ENCODE peak calls at places on chromosomes 13 and 19, in six cellular contexts. One of them, this sample, is unnamed.

GRCh38 chr19:45973564-45974338 is at the start of gene NOVA2:
- ATAC-seq in left lung: peak
- ATAC-seq in activated T-cell treated with anti-CD3 and anti-CD28 coated beads, Interleukin-2, amount 50 U/mL, for 4 hours: peak
- ATAC-seq in left cardiac atrium: peak
- ATAC-seq in activated naive CD8-positive, alpha-beta T cell treated with anti-CD3 and anti-CD28 coated beads, Interleukin-2, amount 10 ng/mL, durations not matched to agents 7 days and 5 days: peak
- ATAC-seq in B cell: no peak
- ATAC-seq in this sample: peak

GRCh38 chr13:99367663-99368448 is 60.7 kb upstream of the GPR183 start:
- ATAC-seq in B cell: no peak
- ATAC-seq in activated naive CD8-positive, alpha-beta T cell treated with anti-CD3 and anti-CD28 coated beads, Interleukin-2, amount 10 ng/mL, durations not matched to agents 7 days and 5 days: no peak
- ATAC-seq in left lung: no peak
- ATAC-seq in activated T-cell treated with anti-CD3 and anti-CD28 coated beads, Interleukin-2, amount 50 U/mL, for 4 hours: no peak
- ATAC-seq in left cardiac atrium: no peak
- ATAC-seq in this sample: no peak

GRCh38 chr13:30587231-30587630 is 30.5 kb upstream of the USPL1 start:
- ATAC-seq in left lung: no peak
- ATAC-seq in B cell: no peak
- ATAC-seq in left cardiac atrium: no peak
- ATAC-seq in activated naive CD8-positive, alpha-beta T cell treated with anti-CD3 and anti-CD28 coated beads, Interleukin-2, amount 10 ng/mL, durations not matched to agents 7 days and 5 days: no peak
- ATAC-seq in activated T-cell treated with anti-CD3 and anti-CD28 coated beads, Interleukin-2, amount 50 U/mL, for 4 hours: no peak
- ATAC-seq in this sample: no peak

GRCh38 chr19:16153582-16154336 is 10.3 kb downstream of the HSH2D start:
- ATAC-seq in B cell: no peak
- ATAC-seq in activated T-cell treated with anti-CD3 and anti-CD28 coated beads, Interleukin-2, amount 50 U/mL, for 4 hours: no peak
- ATAC-seq in activated naive CD8-positive, alpha-beta T cell treated with anti-CD3 and anti-CD28 coated beads, Interleukin-2, amount 10 ng/mL, durations not matched to agents 7 days and 5 days: no peak
- ATAC-seq in left cardiac atrium: no peak
- ATAC-seq in left lung: no peak
- ATAC-seq in this sample: no peak

GRCh38 chr19:6032827-6033226 is 54.9 kb upstream of the RANBP3 start:
- ATAC-seq in left cardiac atrium: no peak
- ATAC-seq in activated naive CD8-positive, alpha-beta T cell treated with anti-CD3 and anti-CD28 coated beads, Interleukin-2, amount 10 ng/mL, durations not matched to agents 7 days and 5 days: no peak
- ATAC-seq in left lung: no peak
- ATAC-seq in B cell: no peak
- ATAC-seq in activated T-cell treated with anti-CD3 and anti-CD28 coated beads, Interleukin-2, amount 50 U/mL, for 4 hours: no peak
- ATAC-seq in this sample: no peak

GRCh38 chr19:48511800-48512503 is at the start of gene LMTK3:
- ATAC-seq in activated naive CD8-positive, alpha-beta T cell treated with anti-CD3 and anti-CD28 coated beads, Interleukin-2, amount 10 ng/mL, durations not matched to agents 7 days and 5 days: peak
- ATAC-seq in left lung: no peak
- ATAC-seq in left cardiac atrium: peak
- ATAC-seq in activated T-cell treated with anti-CD3 and anti-CD28 coated beads, Interleukin-2, amount 50 U/mL, for 4 hours: peak
- ATAC-seq in B cell: peak
- ATAC-seq in this sample: no peak

GRCh38 chr19:19115954-19116353 is 22.3 kb downstream of the TMEM161A start:
- ATAC-seq in left cardiac atrium: no peak
- ATAC-seq in activated naive CD8-positive, alpha-beta T cell treated with anti-CD3 and anti-CD28 coated beads, Interleukin-2, amount 10 ng/mL, durations not matched to agents 7 days and 5 days: peak
- ATAC-seq in activated T-cell treated with anti-CD3 and anti-CD28 coated beads, Interleukin-2, amount 50 U/mL, for 4 hours: no peak
- ATAC-seq in B cell: peak
- ATAC-seq in left lung: peak
- ATAC-seq in this sample: no peak

GRCh38 chr19:3528080-3528479 is 10.9 kb upstream of the TEKTIP1 start:
- ATAC-seq in activated T-cell treated with anti-CD3 and anti-CD28 coated beads, Interleukin-2, amount 50 U/mL, for 4 hours: no peak
- ATAC-seq in activated naive CD8-positive, alpha-beta T cell treated with anti-CD3 and anti-CD28 coated beads, Interleukin-2, amount 10 ng/mL, durations not matched to agents 7 days and 5 days: no peak
- ATAC-seq in left cardiac atrium: no peak
- ATAC-seq in left lung: no peak
- ATAC-seq in B cell: no peak
- ATAC-seq in this sample: no peak

GRCh38 chr19:14428882-14429416 is 4.2 kb upstream of the PKN1 start:
- ATAC-seq in left lung: no peak
- ATAC-seq in activated T-cell treated with anti-CD3 and anti-CD28 coated beads, Interleukin-2, amount 50 U/mL, for 4 hours: no peak
- ATAC-seq in B cell: no peak
- ATAC-seq in left cardiac atrium: no peak
- ATAC-seq in activated naive CD8-positive, alpha-beta T cell treated with anti-CD3 and anti-CD28 coated beads, Interleukin-2, amount 10 ng/mL, durations not matched to agents 7 days and 5 days: no peak
- ATAC-seq in this sample: no peak